ENCODE peak calls at places on chromosomes 12 and 14, in eight cellular contexts. One of them, this sample, is unnamed.

GRCh38 chr14:36784541-36784940 is 122.9 kb downstream of the PAX9 start:
- DNase-seq in upper lobe of right lung: no peak
- DNase-seq in body of pancreas: no peak
- DNase-seq in activated T-cell treated with anti-CD3 and anti-CD28 coated beads for 1 hour: no peak
- DNase-seq in H9: no peak
- DNase-seq in nucleus accumbens: no peak
- DNase-seq in SW 1271: no peak
- DNase-seq in fibroblast of pulmonary artery: no peak
- DNase-seq in this sample: no peak

GRCh38 chr12:100826323-100826722 is 31.7 kb downstream of the ANO4 start:
- DNase-seq in nucleus accumbens: no peak
- DNase-seq in SW 1271: no peak
- DNase-seq in H9: peak; percentile 55
- DNase-seq in fibroblast of pulmonary artery: peak; percentile 73
- DNase-seq in activated T-cell treated with anti-CD3 and anti-CD28 coated beads for 1 hour: no peak
- DNase-seq in upper lobe of right lung: peak; percentile 64
- DNase-seq in body of pancreas: peak; percentile 23
- DNase-seq in this sample: no peak

GRCh38 chr12:49983892-49984291 is 11.1 kb downstream of the AQP6 start:
- DNase-seq in activated T-cell treated with anti-CD3 and anti-CD28 coated beads for 1 hour: no peak
- DNase-seq in SW 1271: peak; percentile 73
- DNase-seq in nucleus accumbens: no peak
- DNase-seq in H9: no peak
- DNase-seq in upper lobe of right lung: no peak
- DNase-seq in body of pancreas: no peak
- DNase-seq in fibroblast of pulmonary artery: peak; percentile 89
- DNase-seq in this sample: no peak

GRCh38 chr14:73973497-73973896 is 23.4 kb downstream of the COQ6 start:
- DNase-seq in nucleus accumbens: no peak
- DNase-seq in H9: no peak
- DNase-seq in activated T-cell treated with anti-CD3 and anti-CD28 coated beads for 1 hour: no peak
- DNase-seq in upper lobe of right lung: no peak
- DNase-seq in fibroblast of pulmonary artery: no peak
- DNase-seq in body of pancreas: no peak
- DNase-seq in SW 1271: no peak
- DNase-seq in this sample: no peak

GRCh38 chr12:54300732-54301427 is at the start of gene NFE2:
- DNase-seq in fibroblast of pulmonary artery: peak; percentile 61
- DNase-seq in activated T-cell treated with anti-CD3 and anti-CD28 coated beads for 1 hour: peak; percentile 17
- DNase-seq in H9: peak; percentile 93
- DNase-seq in nucleus accumbens: no peak
- DNase-seq in SW 1271: no peak
- DNase-seq in upper lobe of right lung: peak; percentile 83
- DNase-seq in body of pancreas: peak; percentile 70
- DNase-seq in this sample: peak; percentile 91

GRCh38 chr14:77128414-77128891 is 13.1 kb downstream of the ZDHHC22 start:
- DNase-seq in upper lobe of right lung: no peak
- DNase-seq in H9: peak; percentile 15
- DNase-seq in nucleus accumbens: no peak
- DNase-seq in fibroblast of pulmonary artery: peak; percentile 8
- DNase-seq in activated T-cell treated with anti-CD3 and anti-CD28 coated beads for 1 hour: no peak
- DNase-seq in body of pancreas: peak; percentile 39
- DNase-seq in SW 1271: no peak
- DNase-seq in this sample: no peak

GRCh38 chr14:61101803-61102548 is 120.9 kb downstream of the SLC38A6 start:
- DNase-seq in fibroblast of pulmonary artery: peak; percentile 92
- DNase-seq in upper lobe of right lung: no peak
- DNase-seq in H9: peak; percentile 66
- DNase-seq in activated T-cell treated with anti-CD3 and anti-CD28 coated beads for 1 hour: no peak
- DNase-seq in nucleus accumbens: no peak
- DNase-seq in body of pancreas: no peak
- DNase-seq in SW 1271: no peak
- DNase-seq in this sample: no peak

GRCh38 chr12:89889051-89889450 is 180.4 kb upstream of the ATP2B1 start:
- DNase-seq in fibroblast of pulmonary artery: no peak
- DNase-seq in upper lobe of right lung: no peak
- DNase-seq in activated T-cell treated with anti-CD3 and anti-CD28 coated beads for 1 hour: no peak
- DNase-seq in nucleus accumbens: no peak
- DNase-seq in SW 1271: no peak
- DNase-seq in body of pancreas: no peak
- DNase-seq in H9: no peak
- DNase-seq in this sample: no peak

GRCh38 chr14:56759633-56760032 is 50.6 kb downstream of the OTX2 start:
- DNase-seq in fibroblast of pulmonary artery: no peak
- DNase-seq in activated T-cell treated with anti-CD3 and anti-CD28 coated beads for 1 hour: no peak
- DNase-seq in H9: no peak
- DNase-seq in upper lobe of right lung: no peak
- DNase-seq in body of pancreas: no peak
- DNase-seq in nucleus accumbens: no peak
- DNase-seq in SW 1271: no peak
- DNase-seq in this sample: no peak

GRCh38 chr12:19200261-19200660 is 70.7 kb downstream of the PLEKHA5 start:
- DNase-seq in nucleus accumbens: no peak
- DNase-seq in body of pancreas: no peak
- DNase-seq in H9: no peak
- DNase-seq in SW 1271: no peak
- DNase-seq in fibroblast of pulmonary artery: peak; percentile 56
- DNase-seq in upper lobe of right lung: no peak
- DNase-seq in activated T-cell treated with anti-CD3 and anti-CD28 coated beads for 1 hour: no peak
- DNase-seq in this sample: no peak

GRCh38 chr14:63770187-63770807 is 42.4 kb upstream of the SGPP1 start:
- DNase-seq in body of pancreas: peak; percentile 76
- DNase-seq in fibroblast of pulmonary artery: peak; percentile 78
- DNase-seq in SW 1271: peak; percentile 52
- DNase-seq in activated T-cell treated with anti-CD3 and anti-CD28 coated beads for 1 hour: peak; percentile 41
- DNase-seq in H9: no peak
- DNase-seq in upper lobe of right lung: no peak
- DNase-seq in nucleus accumbens: peak; percentile 25
- DNase-seq in this sample: no peak

GRCh38 chr12:124637163-124637562 is 69.8 kb upstream of the NCOR2 start:
- DNase-seq in nucleus accumbens: no peak
- DNase-seq in body of pancreas: no peak
- DNase-seq in activated T-cell treated with anti-CD3 and anti-CD28 coated beads for 1 hour: no peak
- DNase-seq in H9: no peak
- DNase-seq in SW 1271: no peak
- DNase-seq in fibroblast of pulmonary artery: no peak
- DNase-seq in upper lobe of right lung: no peak
- DNase-seq in this sample: no peak

GRCh38 chr12:24039113-24039525 is 89.6 kb upstream of the SOX5 start:
- DNase-seq in SW 1271: no peak
- DNase-seq in upper lobe of right lung: no peak
- DNase-seq in H9: no peak
- DNase-seq in activated T-cell treated with anti-CD3 and anti-CD28 coated beads for 1 hour: no peak
- DNase-seq in nucleus accumbens: no peak
- DNase-seq in body of pancreas: no peak
- DNase-seq in fibroblast of pulmonary artery: peak; percentile 95
- DNase-seq in this sample: no peak

GRCh38 chr12:68591716-68592437 is 18.8 kb upstream of the RAP1B start:
- DNase-seq in fibroblast of pulmonary artery: no peak
- DNase-seq in H9: no peak
- DNase-seq in upper lobe of right lung: no peak
- DNase-seq in SW 1271: no peak
- DNase-seq in body of pancreas: no peak
- DNase-seq in activated T-cell treated with anti-CD3 and anti-CD28 coated beads for 1 hour: no peak
- DNase-seq in nucleus accumbens: no peak
- DNase-seq in this sample: no peak

GRCh38 chr14:36099619-36100018 is 76.9 kb downstream of the PTCSC3 start:
- DNase-seq in activated T-cell treated with anti-CD3 and anti-CD28 coated beads for 1 hour: no peak
- DNase-seq in upper lobe of right lung: no peak
- DNase-seq in nucleus accumbens: no peak
- DNase-seq in H9: no peak
- DNase-seq in body of pancreas: no peak
- DNase-seq in fibroblast of pulmonary artery: no peak
- DNase-seq in SW 1271: no peak
- DNase-seq in this sample: no peak

GRCh38 chr14:46352876-46353275 is 298.7 kb downstream of the RPL10L start:
- DNase-seq in SW 1271: no peak
- DNase-seq in H9: no peak
- DNase-seq in nucleus accumbens: no peak
- DNase-seq in body of pancreas: no peak
- DNase-seq in upper lobe of right lung: no peak
- DNase-seq in activated T-cell treated with anti-CD3 and anti-CD28 coated beads for 1 hour: no peak
- DNase-seq in fibroblast of pulmonary artery: no peak
- DNase-seq in this sample: no peak

GRCh38 chr14:93089501-93090269 is 26.0 kb downstream of the ITPK1 start:
- DNase-seq in H9: no peak
- DNase-seq in upper lobe of right lung: no peak
- DNase-seq in body of pancreas: no peak
- DNase-seq in SW 1271: no peak
- DNase-seq in activated T-cell treated with anti-CD3 and anti-CD28 coated beads for 1 hour: no peak
- DNase-seq in nucleus accumbens: no peak
- DNase-seq in fibroblast of pulmonary artery: no peak
- DNase-seq in this sample: no peak

GRCh38 chr14:92728781-92729364 is 19.6 kb downstream of the LGMN start:
- DNase-seq in nucleus accumbens: no peak
- DNase-seq in SW 1271: no peak
- DNase-seq in activated T-cell treated with anti-CD3 and anti-CD28 coated beads for 1 hour: no peak
- DNase-seq in body of pancreas: peak; percentile 14
- DNase-seq in fibroblast of pulmonary artery: peak; percentile 65
- DNase-seq in upper lobe of right lung: no peak
- DNase-seq in H9: no peak
- DNase-seq in this sample: peak; percentile 38

GRCh38 chr14:54774824-54775223 is 127.8 kb downstream of the GCH1 start:
- DNase-seq in upper lobe of right lung: no peak
- DNase-seq in SW 1271: no peak
- DNase-seq in activated T-cell treated with anti-CD3 and anti-CD28 coated beads for 1 hour: no peak
- DNase-seq in H9: no peak
- DNase-seq in body of pancreas: no peak
- DNase-seq in nucleus accumbens: no peak
- DNase-seq in fibroblast of pulmonary artery: no peak
- DNase-seq in this sample: peak; percentile 35

GRCh38 chr12:57698414-57698813 is 4.5 kb downstream of the OS9 start:
- DNase-seq in activated T-cell treated with anti-CD3 and anti-CD28 coated beads for 1 hour: no peak
- DNase-seq in nucleus accumbens: no peak
- DNase-seq in SW 1271: no peak
- DNase-seq in fibroblast of pulmonary artery: no peak
- DNase-seq in H9: no peak
- DNase-seq in body of pancreas: no peak
- DNase-seq in upper lobe of right lung: no peak
- DNase-seq in this sample: no peak

GRCh38 chr14:102020058-102020971 is 55.9 kb downstream of the DYNC1H1 start:
- DNase-seq in H9: no peak
- DNase-seq in upper lobe of right lung: no peak
- DNase-seq in nucleus accumbens: no peak
- DNase-seq in SW 1271: peak; percentile 59
- DNase-seq in activated T-cell treated with anti-CD3 and anti-CD28 coated beads for 1 hour: peak; percentile 6
- DNase-seq in body of pancreas: no peak
- DNase-seq in fibroblast of pulmonary artery: no peak
- DNase-seq in this sample: no peak

GRCh38 chr14:102560436-102561261 is 31.8 kb upstream of the RCOR1 start:
- DNase-seq in nucleus accumbens: no peak
- DNase-seq in H9: no peak
- DNase-seq in SW 1271: no peak
- DNase-seq in upper lobe of right lung: no peak
- DNase-seq in activated T-cell treated with anti-CD3 and anti-CD28 coated beads for 1 hour: no peak
- DNase-seq in body of pancreas: no peak
- DNase-seq in fibroblast of pulmonary artery: no peak
- DNase-seq in this sample: no peak